ENCODE peak calls at places on chromosomes 2 and 18, in four cellular contexts. One of them, this sample, is unnamed.

GRCh38 chr2:19989681-19990415 is at the start of gene WDR35:
- DNase-seq in neural progenitor cell: peak
- DNase-seq in astrocyte: peak
- DNase-seq in fibroblast of lung: peak
- DNase-seq in this sample: peak

GRCh38 chr2:197890160-197890559 is 85.8 kb downstream of the PLCL1 start:
- DNase-seq in neural progenitor cell: no peak
- DNase-seq in astrocyte: no peak
- DNase-seq in fibroblast of lung: no peak
- DNase-seq in this sample: no peak

GRCh38 chr2:68344031-68344430 is 21.1 kb upstream of the PLEK start:
- DNase-seq in neural progenitor cell: no peak
- DNase-seq in astrocyte: no peak
- DNase-seq in fibroblast of lung: no peak
- DNase-seq in this sample: no peak

GRCh38 chr18:77177009-77177408 is 44.4 kb upstream of the MBP start:
- DNase-seq in neural progenitor cell: no peak
- DNase-seq in astrocyte: peak
- DNase-seq in fibroblast of lung: peak
- DNase-seq in this sample: no peak

GRCh38 chr2:72475246-72475645 is 327.6 kb upstream of the CYP26B1 start:
- DNase-seq in neural progenitor cell: no peak
- DNase-seq in astrocyte: no peak
- DNase-seq in fibroblast of lung: no peak
- DNase-seq in this sample: no peak

GRCh38 chr2:151053661-151053990 is 208.0 kb downstream of the RBM43 start:
- DNase-seq in neural progenitor cell: no peak
- DNase-seq in astrocyte: no peak
- DNase-seq in fibroblast of lung: peak
- DNase-seq in this sample: no peak

GRCh38 chr2:550860-551259 is 126.3 kb downstream of the TMEM18 start:
- DNase-seq in neural progenitor cell: no peak
- DNase-seq in astrocyte: no peak
- DNase-seq in fibroblast of lung: no peak
- DNase-seq in this sample: no peak

GRCh38 chr2:237886702-237887481 is 27.5 kb downstream of the RAMP1 start:
- DNase-seq in neural progenitor cell: no peak
- DNase-seq in astrocyte: peak
- DNase-seq in fibroblast of lung: peak
- DNase-seq in this sample: no peak

GRCh38 chr18:33584845-33585775 is 7.1 kb downstream of the ASXL3 start:
- DNase-seq in neural progenitor cell: peak
- DNase-seq in astrocyte: no peak
- DNase-seq in fibroblast of lung: no peak
- DNase-seq in this sample: no peak

GRCh38 chr18:13259701-13260100 is 41.1 kb downstream of the LDLRAD4 start:
- DNase-seq in neural progenitor cell: no peak
- DNase-seq in astrocyte: no peak
- DNase-seq in fibroblast of lung: no peak
- DNase-seq in this sample: no peak

GRCh38 chr18:13262839-13263691 is 44.5 kb downstream of the LDLRAD4 start:
- DNase-seq in neural progenitor cell: no peak
- DNase-seq in astrocyte: no peak
- DNase-seq in fibroblast of lung: no peak
- DNase-seq in this sample: no peak

GRCh38 chr18:13261658-13262357 is 43.2 kb downstream of the LDLRAD4 start:
- DNase-seq in neural progenitor cell: no peak
- DNase-seq in astrocyte: no peak
- DNase-seq in fibroblast of lung: no peak
- DNase-seq in this sample: no peak

GRCh38 chr18:13260114-13260926 is 41.8 kb downstream of the LDLRAD4 start:
- DNase-seq in neural progenitor cell: no peak
- DNase-seq in astrocyte: no peak
- DNase-seq in fibroblast of lung: no peak
- DNase-seq in this sample: no peak

DNA sequence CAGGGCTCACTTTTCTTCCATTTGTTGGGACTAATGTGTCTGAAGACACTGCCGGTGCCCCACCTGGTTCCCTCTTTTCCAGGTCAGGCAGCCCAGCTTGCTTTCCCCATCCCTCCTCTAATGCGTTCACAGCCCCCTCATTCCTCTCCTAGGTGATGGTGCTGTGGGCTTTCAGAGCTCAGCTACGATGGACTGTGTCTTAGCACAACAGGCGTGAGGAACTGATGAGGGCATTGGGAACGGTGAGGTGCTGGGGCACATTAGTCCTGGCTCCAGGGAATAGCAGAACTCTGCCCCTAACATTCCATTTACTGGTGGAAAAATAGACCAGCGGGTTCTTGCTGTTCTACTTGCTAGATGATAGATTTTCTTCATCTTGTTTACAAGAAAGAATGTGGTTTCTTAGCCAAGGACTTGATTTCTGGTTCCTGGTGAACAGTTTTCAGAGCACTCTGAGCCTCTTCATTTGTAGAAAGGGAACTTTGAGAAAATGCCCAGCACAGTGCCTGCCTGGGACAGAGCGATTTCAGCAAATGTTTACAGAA is 42.4 kb downstream of the LDLRAD4 start:
- DNase-seq in neural progenitor cell: no peak
- DNase-seq in astrocyte: no peak
- DNase-seq in fibroblast of lung: no peak
- DNase-seq in this sample: no peak
- H2AFZ ChIP-seq in neural progenitor cell: no peak
- H2AFZ ChIP-seq in astrocyte: no peak
- H2AFZ ChIP-seq in fibroblast of lung: no peak
- H2AFZ ChIP-seq in this sample: no peak

DNA sequence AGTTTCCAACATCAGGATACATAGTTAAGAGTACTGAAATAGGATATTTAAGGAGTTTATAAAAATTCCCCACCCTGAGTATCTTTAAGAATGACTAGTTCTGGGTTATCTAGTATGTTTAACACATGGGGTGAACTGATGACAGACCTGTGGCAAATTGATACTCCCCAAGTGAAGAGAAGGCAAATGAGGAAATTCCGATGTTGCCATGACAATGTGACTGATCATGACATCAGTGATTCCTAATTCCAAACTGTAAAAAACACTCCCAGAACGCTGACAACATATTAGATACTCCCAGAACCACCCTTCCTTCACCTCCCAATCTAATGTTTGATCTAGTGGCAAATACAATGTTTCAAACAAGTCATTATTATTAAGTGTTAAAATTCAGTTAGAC is 77.6 kb downstream of the RBMS1 start:
- DNase-seq in neural progenitor cell: no peak
- DNase-seq in astrocyte: peak
- DNase-seq in fibroblast of lung: peak
- DNase-seq in this sample: no peak
- H3K4me2 ChIP-seq in neural progenitor cell: no peak
- H3K4me2 ChIP-seq in astrocyte: no peak
- H3K4me2 ChIP-seq in fibroblast of lung: no peak
- H3K4me2 ChIP-seq in this sample: no peak

GRCh38 chr2:47077442-47078117 is 77.5 kb downstream of the STPG4 start:
- DNase-seq in neural progenitor cell: no peak
- DNase-seq in astrocyte: no peak
- DNase-seq in fibroblast of lung: no peak
- DNase-seq in this sample: peak
- H3K27ac ChIP-seq in neural progenitor cell: no peak
- H3K27ac ChIP-seq in astrocyte: peak
- H3K27ac ChIP-seq in fibroblast of lung: peak
- H3K27ac ChIP-seq in this sample: peak

GRCh38 chr18:5582849-5583667 is 39.3 kb upstream of the EPB41L3 start:
- DNase-seq in neural progenitor cell: no peak
- DNase-seq in astrocyte: peak
- DNase-seq in fibroblast of lung: peak
- DNase-seq in this sample: no peak

GRCh38 chr18:5584751-5585417 is 41.1 kb upstream of the EPB41L3 start:
- DNase-seq in neural progenitor cell: no peak
- DNase-seq in astrocyte: peak
- DNase-seq in fibroblast of lung: peak
- DNase-seq in this sample: no peak

GRCh38 chr18:5585653-5586052 is 41.9 kb upstream of the EPB41L3 start:
- DNase-seq in neural progenitor cell: no peak
- DNase-seq in astrocyte: no peak
- DNase-seq in fibroblast of lung: no peak
- DNase-seq in this sample: no peak

GRCh38 chr18:5582054-5582453 is 38.3 kb upstream of the EPB41L3 start:
- DNase-seq in neural progenitor cell: peak
- DNase-seq in astrocyte: peak
- DNase-seq in fibroblast of lung: peak
- DNase-seq in this sample: no peak
- H2AFZ ChIP-seq in neural progenitor cell: peak
- H2AFZ ChIP-seq in astrocyte: peak
- H2AFZ ChIP-seq in fibroblast of lung: no peak
- H2AFZ ChIP-seq in this sample: no peak

GRCh38 chr2:24914713-24915112 is 5.3 kb downstream of the ADCY3 start:
- DNase-seq in neural progenitor cell: no peak
- DNase-seq in astrocyte: no peak
- DNase-seq in fibroblast of lung: no peak
- DNase-seq in this sample: no peak

GRCh38 chr2:24915796-24916195 is 4.2 kb downstream of the ADCY3 start:
- DNase-seq in neural progenitor cell: no peak
- DNase-seq in astrocyte: no peak
- DNase-seq in fibroblast of lung: no peak
- DNase-seq in this sample: no peak

GRCh38 chr2:24912523-24912922 is 7.5 kb downstream of the ADCY3 start:
- DNase-seq in neural progenitor cell: no peak
- DNase-seq in astrocyte: no peak
- DNase-seq in fibroblast of lung: no peak
- DNase-seq in this sample: no peak

GRCh38 chr2:24912986-24913385 is 7.1 kb downstream of the ADCY3 start:
- DNase-seq in neural progenitor cell: no peak
- DNase-seq in astrocyte: no peak
- DNase-seq in fibroblast of lung: no peak
- DNase-seq in this sample: no peak

DNA sequence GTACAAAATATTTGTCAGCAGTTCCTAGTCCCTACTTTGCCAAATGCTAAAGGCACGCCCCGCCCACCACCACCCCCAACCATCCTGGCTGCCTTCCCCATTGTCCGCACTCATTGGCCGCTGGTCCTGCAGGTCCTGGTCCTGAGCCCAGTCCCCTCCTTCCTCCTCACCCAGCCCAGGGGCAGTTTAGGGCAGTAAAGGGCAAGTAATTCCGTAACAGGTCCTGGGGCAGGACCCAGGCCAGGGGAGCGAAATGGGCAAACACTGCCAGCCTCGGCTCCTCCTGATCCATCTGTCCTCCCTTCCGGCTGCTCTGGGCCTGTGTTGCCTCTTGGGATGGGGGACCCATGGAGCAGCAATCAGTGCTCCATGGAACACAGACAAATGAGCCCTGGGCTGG is 6.1 kb downstream of the ADCY3 start:
- DNase-seq in neural progenitor cell: no peak
- DNase-seq in astrocyte: no peak
- DNase-seq in fibroblast of lung: no peak
- DNase-seq in this sample: no peak
- H3K4me2 ChIP-seq in neural progenitor cell: no peak
- H3K4me2 ChIP-seq in astrocyte: no peak
- H3K4me2 ChIP-seq in fibroblast of lung: no peak
- H3K4me2 ChIP-seq in this sample: no peak